ENCODE peak calls at places on chromosome 1, in nine cellular contexts. One of them, this sample, is unnamed. For H3K9me3 and H3K4me1, the result is how much of the 10 kb centered on the place peaks cover.

GRCh38 chr1:224219011-224219611 is 36.1 kb downstream of the DEGS1 start:
- DNase-seq in fibroblast of lung: no peak
- DNase-seq in spleen: no peak
- DNase-seq in ovary: no peak
- DNase-seq in stomach: no peak
- DNase-seq in heart right ventricle: no peak
- DNase-seq in astrocyte: no peak
- DNase-seq in cardiac muscle cell: no peak
- DNase-seq in uterus: no peak
- DNase-seq in this sample: no peak

GRCh38 chr1:110341146-110341871 is 2.1 kb downstream of the RBM15 start:
- DNase-seq in fibroblast of lung: no peak
- DNase-seq in spleen: peak
- DNase-seq in ovary: no peak
- DNase-seq in stomach: no peak
- DNase-seq in heart right ventricle: no peak
- DNase-seq in astrocyte: no peak
- DNase-seq in cardiac muscle cell: no peak
- DNase-seq in uterus: no peak
- DNase-seq in this sample: no peak

GRCh38 chr1:63843010-63843409 is 69.2 kb downstream of the ROR1 start:
- DNase-seq in fibroblast of lung: no peak
- DNase-seq in spleen: no peak
- DNase-seq in ovary: no peak
- DNase-seq in stomach: no peak
- DNase-seq in heart right ventricle: no peak
- DNase-seq in astrocyte: no peak
- DNase-seq in cardiac muscle cell: no peak
- DNase-seq in uterus: no peak
- DNase-seq in this sample: no peak

GRCh38 chr1:31423418-31423947 is 10.5 kb downstream of the SERINC2 start:
- DNase-seq in fibroblast of lung: no peak
- DNase-seq in spleen: peak
- DNase-seq in ovary: no peak
- DNase-seq in stomach: no peak
- DNase-seq in heart right ventricle: no peak
- DNase-seq in astrocyte: no peak
- DNase-seq in cardiac muscle cell: no peak
- DNase-seq in uterus: no peak
- DNase-seq in this sample: no peak

GRCh38 chr1:40651138-40651857 is 14.2 kb downstream of the RIMS3 start:
- DNase-seq in fibroblast of lung: no peak
- DNase-seq in spleen: peak
- DNase-seq in ovary: no peak
- DNase-seq in stomach: peak
- DNase-seq in heart right ventricle: no peak
- DNase-seq in astrocyte: no peak
- DNase-seq in cardiac muscle cell: no peak
- DNase-seq in uterus: no peak
- DNase-seq in this sample: no peak

GRCh38 chr1:65881070-65881594 is 88.4 kb downstream of the PDE4B start:
- DNase-seq in fibroblast of lung: no peak
- DNase-seq in spleen: no peak
- DNase-seq in ovary: no peak
- DNase-seq in stomach: no peak
- DNase-seq in heart right ventricle: no peak
- DNase-seq in astrocyte: peak
- DNase-seq in cardiac muscle cell: peak
- DNase-seq in uterus: no peak
- DNase-seq in this sample: no peak

GRCh38 chr1:116972676-116973035 is 28.9 kb upstream of the CD101 start:
- DNase-seq in fibroblast of lung: no peak
- DNase-seq in spleen: no peak
- DNase-seq in ovary: no peak
- DNase-seq in stomach: no peak
- DNase-seq in heart right ventricle: no peak
- DNase-seq in astrocyte: peak
- DNase-seq in cardiac muscle cell: no peak
- DNase-seq in uterus: no peak
- DNase-seq in this sample: no peak

GRCh38 chr1:61397915-61398314 is 315.6 kb downstream of the NFIA start:
- DNase-seq in fibroblast of lung: peak
- DNase-seq in spleen: no peak
- DNase-seq in ovary: no peak
- DNase-seq in stomach: no peak
- DNase-seq in heart right ventricle: no peak
- DNase-seq in astrocyte: peak
- DNase-seq in cardiac muscle cell: no peak
- DNase-seq in uterus: no peak
- DNase-seq in this sample: no peak

GRCh38 chr1:116415699-116416533 is 42.9 kb downstream of the ATP1A1 start:
- DNase-seq in fibroblast of lung: no peak
- DNase-seq in spleen: no peak
- DNase-seq in ovary: no peak
- DNase-seq in stomach: no peak
- DNase-seq in heart right ventricle: peak
- DNase-seq in astrocyte: no peak
- DNase-seq in cardiac muscle cell: peak
- DNase-seq in uterus: no peak
- DNase-seq in this sample: no peak

GRCh38 chr1:233376711-233377110 is 49.2 kb downstream of the MAP3K21 start:
- DNase-seq in fibroblast of lung: no peak
- DNase-seq in spleen: no peak
- DNase-seq in ovary: no peak
- DNase-seq in stomach: no peak
- DNase-seq in heart right ventricle: no peak
- DNase-seq in astrocyte: no peak
- DNase-seq in cardiac muscle cell: no peak
- DNase-seq in uterus: no peak
- DNase-seq in this sample: no peak

GRCh38 chr1:15355968-15356621 is 53.6 kb upstream of the EFHD2 start:
- DNase-seq in fibroblast of lung: peak
- DNase-seq in spleen: no peak
- DNase-seq in ovary: no peak
- DNase-seq in stomach: no peak
- DNase-seq in heart right ventricle: no peak
- DNase-seq in astrocyte: peak
- DNase-seq in cardiac muscle cell: no peak
- DNase-seq in uterus: no peak
- DNase-seq in this sample: peak

GRCh38 chr1:6727535-6727934 is 25.9 kb upstream of the DNAJC11 start:
- DNase-seq in fibroblast of lung: peak
- DNase-seq in spleen: peak
- DNase-seq in ovary: peak
- DNase-seq in stomach: peak
- DNase-seq in heart right ventricle: peak
- DNase-seq in astrocyte: no peak
- DNase-seq in cardiac muscle cell: peak
- DNase-seq in uterus: no peak
- DNase-seq in this sample: peak

GRCh38 chr1:197320991-197321531 is 53.0 kb downstream of the CRB1 start:
- DNase-seq in fibroblast of lung: peak
- DNase-seq in spleen: no peak
- DNase-seq in ovary: no peak
- DNase-seq in stomach: no peak
- DNase-seq in heart right ventricle: peak
- DNase-seq in astrocyte: peak
- DNase-seq in cardiac muscle cell: peak
- DNase-seq in uterus: no peak
- DNase-seq in this sample: no peak

GRCh38 chr1:9797049-9797448 is 26.7 kb downstream of the CLSTN1 start:
- DNase-seq in fibroblast of lung: no peak
- DNase-seq in spleen: no peak
- DNase-seq in ovary: no peak
- DNase-seq in stomach: no peak
- DNase-seq in heart right ventricle: no peak
- DNase-seq in astrocyte: no peak
- DNase-seq in cardiac muscle cell: no peak
- DNase-seq in uterus: no peak
- DNase-seq in this sample: no peak

GRCh38 chr1:65658122-65658521 is 134.6 kb upstream of the PDE4B start:
- DNase-seq in fibroblast of lung: peak
- DNase-seq in spleen: no peak
- DNase-seq in ovary: no peak
- DNase-seq in stomach: no peak
- DNase-seq in heart right ventricle: no peak
- DNase-seq in astrocyte: no peak
- DNase-seq in cardiac muscle cell: no peak
- DNase-seq in uterus: no peak
- DNase-seq in this sample: no peak

GRCh38 chr1:239421810-239422209 is 35.4 kb downstream of the CHRM3 start:
- DNase-seq in fibroblast of lung: no peak
- DNase-seq in spleen: no peak
- DNase-seq in ovary: no peak
- DNase-seq in stomach: no peak
- DNase-seq in heart right ventricle: no peak
- DNase-seq in astrocyte: peak
- DNase-seq in cardiac muscle cell: no peak
- DNase-seq in uterus: no peak
- DNase-seq in this sample: no peak

GRCh38 chr1:98325646-98326441 is 335.7 kb upstream of the SNX7 start:
- DNase-seq in fibroblast of lung: peak
- DNase-seq in spleen: no peak
- DNase-seq in ovary: peak
- DNase-seq in stomach: peak
- DNase-seq in heart right ventricle: peak
- DNase-seq in astrocyte: peak
- DNase-seq in cardiac muscle cell: peak
- DNase-seq in uterus: no peak
- DNase-seq in this sample: peak
- H3K27ac ChIP-seq in fibroblast of lung: no peak
- H3K27ac ChIP-seq in spleen: no peak
- H3K27ac ChIP-seq in ovary: no peak
- H3K27ac ChIP-seq in stomach: no peak
- H3K27ac ChIP-seq in heart right ventricle: no peak
- H3K27ac ChIP-seq in astrocyte: peak
- H3K27ac ChIP-seq in cardiac muscle cell: no peak
- H3K27ac ChIP-seq in uterus: no peak
- H3K27ac ChIP-seq in this sample: peak

DNA sequence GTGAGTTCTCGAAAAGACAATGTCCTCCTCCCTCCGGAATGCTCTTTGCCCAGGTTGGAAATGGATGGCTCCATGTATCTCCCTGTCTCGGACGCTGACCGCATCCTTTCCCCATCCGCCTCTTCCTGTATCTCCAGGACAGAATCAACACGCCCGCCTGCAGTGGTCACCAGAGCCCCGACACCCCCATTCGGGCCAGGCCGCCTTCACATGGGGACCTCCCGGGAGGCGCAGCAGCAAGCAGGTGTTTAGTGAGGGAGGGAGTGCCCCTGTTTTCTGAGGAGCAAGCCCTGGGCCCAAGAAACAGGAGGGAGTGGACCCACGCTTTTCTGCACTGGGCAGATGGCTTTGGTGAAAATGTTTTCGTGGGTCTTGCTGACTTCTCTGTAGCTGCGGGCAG is 83.5 kb upstream of the TTC34 start:
- DNase-seq in fibroblast of lung: no peak
- DNase-seq in spleen: no peak
- DNase-seq in ovary: no peak
- DNase-seq in stomach: no peak
- DNase-seq in heart right ventricle: no peak
- DNase-seq in astrocyte: no peak
- DNase-seq in cardiac muscle cell: no peak
- DNase-seq in uterus: no peak
- DNase-seq in this sample: no peak
- H3K9me3 ChIP-seq in fibroblast of lung: under half
- H3K9me3 ChIP-seq in spleen: under half
- H3K9me3 ChIP-seq in ovary: under half
- H3K9me3 ChIP-seq in stomach: under half
- H3K9me3 ChIP-seq in heart right ventricle: under half
- H3K9me3 ChIP-seq in astrocyte: under half
- H3K9me3 ChIP-seq in cardiac muscle cell: under half
- H3K9me3 ChIP-seq in uterus: under half
- H3K9me3 ChIP-seq in this sample: under half

GRCh38 chr1:183033205-183033604 is 10.0 kb downstream of the LAMC1 start:
- DNase-seq in fibroblast of lung: no peak
- DNase-seq in spleen: no peak
- DNase-seq in ovary: no peak
- DNase-seq in stomach: no peak
- DNase-seq in heart right ventricle: no peak
- DNase-seq in astrocyte: no peak
- DNase-seq in cardiac muscle cell: no peak
- DNase-seq in uterus: no peak
- DNase-seq in this sample: no peak
- H3K4me1 ChIP-seq in fibroblast of lung: under half
- H3K4me1 ChIP-seq in spleen: under half
- H3K4me1 ChIP-seq in ovary: under half
- H3K4me1 ChIP-seq in stomach: half or more
- H3K4me1 ChIP-seq in heart right ventricle: under half
- H3K4me1 ChIP-seq in astrocyte: under half
- H3K4me1 ChIP-seq in cardiac muscle cell: under half
- H3K4me1 ChIP-seq in uterus: under half
- H3K4me1 ChIP-seq in this sample: half or more

GRCh38 chr1:77281491-77282186 is at the start of gene AK5:
- DNase-seq in fibroblast of lung: peak
- DNase-seq in spleen: peak
- DNase-seq in ovary: no peak
- DNase-seq in stomach: peak
- DNase-seq in heart right ventricle: no peak
- DNase-seq in astrocyte: peak
- DNase-seq in cardiac muscle cell: peak
- DNase-seq in uterus: no peak
- DNase-seq in this sample: peak
- H3K27ac ChIP-seq in fibroblast of lung: peak
- H3K27ac ChIP-seq in spleen: no peak
- H3K27ac ChIP-seq in ovary: no peak
- H3K27ac ChIP-seq in stomach: no peak
- H3K27ac ChIP-seq in heart right ventricle: no peak
- H3K27ac ChIP-seq in astrocyte: no peak
- H3K27ac ChIP-seq in cardiac muscle cell: no peak
- H3K27ac ChIP-seq in uterus: no peak
- H3K27ac ChIP-seq in this sample: no peak

GRCh38 chr1:2983319-2983705 is 38.0 kb upstream of the ACTRT2 start:
- DNase-seq in fibroblast of lung: no peak
- DNase-seq in spleen: peak
- DNase-seq in ovary: no peak
- DNase-seq in stomach: no peak
- DNase-seq in heart right ventricle: no peak
- DNase-seq in astrocyte: no peak
- DNase-seq in cardiac muscle cell: no peak
- DNase-seq in uterus: no peak
- DNase-seq in this sample: no peak
- H3K9me3 ChIP-seq in fibroblast of lung: under half
- H3K9me3 ChIP-seq in spleen: under half
- H3K9me3 ChIP-seq in ovary: under half
- H3K9me3 ChIP-seq in stomach: under half
- H3K9me3 ChIP-seq in heart right ventricle: under half
- H3K9me3 ChIP-seq in astrocyte: under half
- H3K9me3 ChIP-seq in cardiac muscle cell: under half
- H3K9me3 ChIP-seq in uterus: under half
- H3K9me3 ChIP-seq in this sample: under half

This sample was measured in SJSA1.